ENCODE peak calls at places on chromosomes 11 and 22, in four cellular contexts. One of them, this sample, is unnamed.

GRCh38 chr11:72842644-72843330 is 28.6 kb downstream of the ATG16L2 start:
- DNase-seq in CD8-positive, alpha-beta memory T cell: no peak
- DNase-seq in ovary: no peak
- DNase-seq in cardiac muscle cell: no peak
- DNase-seq in this sample: no peak

GRCh38 chr22:22855617-22856308 is 31.9 kb upstream of the IGLL5 start:
- DNase-seq in ovary: no peak
- DNase-seq in cardiac muscle cell: peak; percentile 13
- DNase-seq in CD8-positive, alpha-beta memory T cell: peak; percentile 18
- DNase-seq in this sample: peak; percentile 71

GRCh38 chr22:44538071-44538470 is 40.0 kb upstream of the RTL6 start:
- DNase-seq in cardiac muscle cell: peak; percentile 71
- DNase-seq in ovary: no peak
- DNase-seq in CD8-positive, alpha-beta memory T cell: no peak
- DNase-seq in this sample: peak; percentile 20

GRCh38 chr11:57210731-57211335 is 26.2 kb downstream of the APLNR start:
- DNase-seq in CD8-positive, alpha-beta memory T cell: no peak
- DNase-seq in cardiac muscle cell: no peak
- DNase-seq in ovary: no peak
- DNase-seq in this sample: no peak

GRCh38 chr11:57324154-57324885 is 432 bp downstream of the TNKS1BP1 start:
- DNase-seq in ovary: peak; percentile 75
- DNase-seq in CD8-positive, alpha-beta memory T cell: no peak
- DNase-seq in cardiac muscle cell: peak; percentile 65
- DNase-seq in this sample: no peak

GRCh38 chr22:40620464-40621046 is 16.0 kb downstream of the MRTFA start:
- DNase-seq in cardiac muscle cell: peak; percentile 51
- DNase-seq in CD8-positive, alpha-beta memory T cell: no peak
- DNase-seq in ovary: no peak
- DNase-seq in this sample: no peak

GRCh38 chr22:41573677-41574264 is 13.0 kb downstream of the CSDC2 start:
- DNase-seq in cardiac muscle cell: no peak
- DNase-seq in ovary: peak; percentile 27
- DNase-seq in CD8-positive, alpha-beta memory T cell: no peak
- DNase-seq in this sample: no peak

GRCh38 chr22:49021097-49021925 is 806.4 kb downstream of the BRD1 start:
- DNase-seq in cardiac muscle cell: no peak
- DNase-seq in ovary: no peak
- DNase-seq in CD8-positive, alpha-beta memory T cell: no peak
- DNase-seq in this sample: peak; percentile 44

GRCh38 chr11:26187639-26188038 is 144.3 kb upstream of the ANO3 start:
- DNase-seq in CD8-positive, alpha-beta memory T cell: no peak
- DNase-seq in cardiac muscle cell: peak; percentile 87
- DNase-seq in ovary: no peak
- DNase-seq in this sample: no peak

GRCh38 chr11:95459268-95460040 is 228.5 kb upstream of the SESN3 start:
- DNase-seq in cardiac muscle cell: peak; percentile 71
- DNase-seq in ovary: no peak
- DNase-seq in CD8-positive, alpha-beta memory T cell: no peak
- DNase-seq in this sample: no peak

GRCh38 chr22:37244922-37245722 is 1.1 kb upstream of the RAC2 start:
- DNase-seq in cardiac muscle cell: no peak
- DNase-seq in ovary: peak; percentile 8
- DNase-seq in CD8-positive, alpha-beta memory T cell: no peak
- DNase-seq in this sample: no peak

GRCh38 chr11:73493838-73494598 is 103.9 kb downstream of the FAM168A start:
- DNase-seq in CD8-positive, alpha-beta memory T cell: no peak
- DNase-seq in ovary: no peak
- DNase-seq in cardiac muscle cell: peak; percentile 73
- DNase-seq in this sample: no peak

GRCh38 chr22:27204817-27205216 is 547.4 kb downstream of the MIAT start:
- DNase-seq in cardiac muscle cell: no peak
- DNase-seq in CD8-positive, alpha-beta memory T cell: no peak
- DNase-seq in ovary: no peak
- DNase-seq in this sample: no peak

GRCh38 chr11:3132271-3132781 is 32.8 kb downstream of the OSBPL5 start:
- DNase-seq in ovary: no peak
- DNase-seq in CD8-positive, alpha-beta memory T cell: no peak
- DNase-seq in cardiac muscle cell: no peak
- DNase-seq in this sample: peak; percentile 57

GRCh38 chr22:38799265-38800002 is 5.5 kb upstream of the DNAL4 start:
- DNase-seq in ovary: no peak
- DNase-seq in cardiac muscle cell: peak; percentile 85
- DNase-seq in CD8-positive, alpha-beta memory T cell: no peak
- DNase-seq in this sample: no peak

GRCh38 chr11:123386746-123387510 is 43.1 kb upstream of the GRAMD1B start:
- DNase-seq in ovary: no peak
- DNase-seq in cardiac muscle cell: no peak
- DNase-seq in CD8-positive, alpha-beta memory T cell: no peak
- DNase-seq in this sample: no peak

GRCh38 chr11:112465433-112466024 is 204.9 kb upstream of the PLET1 start:
- DNase-seq in ovary: no peak
- DNase-seq in CD8-positive, alpha-beta memory T cell: no peak
- DNase-seq in cardiac muscle cell: no peak
- DNase-seq in this sample: no peak

GRCh38 chr11:69884286-69884685 is 65.1 kb upstream of the FGF3 start:
- DNase-seq in cardiac muscle cell: no peak
- DNase-seq in CD8-positive, alpha-beta memory T cell: no peak
- DNase-seq in ovary: no peak
- DNase-seq in this sample: no peak

GRCh38 chr11:62033191-62034044 is 66.0 kb upstream of the FTH1 start:
- DNase-seq in cardiac muscle cell: no peak
- DNase-seq in ovary: no peak
- DNase-seq in CD8-positive, alpha-beta memory T cell: no peak
- DNase-seq in this sample: no peak

GRCh38 chr11:100810146-100810545 is 123.1 kb downstream of the ARHGAP42 start:
- DNase-seq in CD8-positive, alpha-beta memory T cell: no peak
- DNase-seq in ovary: no peak
- DNase-seq in cardiac muscle cell: no peak
- DNase-seq in this sample: no peak

GRCh38 chr11:106327134-106327533 is 249.7 kb downstream of the AASDHPPT start:
- DNase-seq in cardiac muscle cell: no peak
- DNase-seq in ovary: no peak
- DNase-seq in CD8-positive, alpha-beta memory T cell: no peak
- DNase-seq in this sample: no peak

GRCh38 chr22:36606659-36607058 is 77.7 kb upstream of the EIF3D start:
- DNase-seq in cardiac muscle cell: no peak
- DNase-seq in CD8-positive, alpha-beta memory T cell: no peak
- DNase-seq in ovary: no peak
- DNase-seq in this sample: no peak

GRCh38 chr11:44219830-44220778 is 89.8 kb downstream of the ALX4 start:
- DNase-seq in cardiac muscle cell: no peak
- DNase-seq in ovary: no peak
- DNase-seq in CD8-positive, alpha-beta memory T cell: no peak
- DNase-seq in this sample: no peak

GRCh38 chr11:78220218-78221157 is 31.8 kb downstream of the USP35 start:
- DNase-seq in cardiac muscle cell: no peak
- DNase-seq in CD8-positive, alpha-beta memory T cell: no peak
- DNase-seq in ovary: no peak
- DNase-seq in this sample: peak; percentile 37

GRCh38 chr22:23495614-23496444 is 84.3 kb downstream of the IGLL1 start:
- DNase-seq in CD8-positive, alpha-beta memory T cell: no peak
- DNase-seq in ovary: no peak
- DNase-seq in cardiac muscle cell: no peak
- DNase-seq in this sample: no peak

GRCh38 chr11:122093731-122094130 is 22.3 kb downstream of the BLID start:
- DNase-seq in CD8-positive, alpha-beta memory T cell: no peak
- DNase-seq in ovary: no peak
- DNase-seq in cardiac muscle cell: peak; percentile 60
- DNase-seq in this sample: no peak

GRCh38 chr11:10750838-10751580 is at the start of gene CTR9:
- DNase-seq in ovary: peak; percentile 93
- DNase-seq in cardiac muscle cell: peak; percentile 96
- DNase-seq in CD8-positive, alpha-beta memory T cell: peak; percentile 87
- DNase-seq in this sample: peak; percentile 97
- H3K9me3 ChIP-seq in ovary: no peaks in the 10 kb centered on the region
- H3K9me3 ChIP-seq in cardiac muscle cell: no peaks in the 10 kb centered on the region
- H3K9me3 ChIP-seq in CD8-positive, alpha-beta memory T cell: no peaks in the 10 kb centered on the region
- H3K9me3 ChIP-seq in this sample: no peaks in the 10 kb centered on the region

GRCh38 chr11:46902694-46903093 is 15.7 kb downstream of the LRP4 start:
- DNase-seq in ovary: no peak
- DNase-seq in cardiac muscle cell: no peak
- DNase-seq in CD8-positive, alpha-beta memory T cell: no peak
- DNase-seq in this sample: no peak
- H3K27ac ChIP-seq in ovary: no peak overlapping the region
- H3K27ac ChIP-seq in cardiac muscle cell: no peak overlapping the region
- H3K27ac ChIP-seq in CD8-positive, alpha-beta memory T cell: no peak overlapping the region
- H3K27ac ChIP-seq in this sample: no peak overlapping the region

DNA sequence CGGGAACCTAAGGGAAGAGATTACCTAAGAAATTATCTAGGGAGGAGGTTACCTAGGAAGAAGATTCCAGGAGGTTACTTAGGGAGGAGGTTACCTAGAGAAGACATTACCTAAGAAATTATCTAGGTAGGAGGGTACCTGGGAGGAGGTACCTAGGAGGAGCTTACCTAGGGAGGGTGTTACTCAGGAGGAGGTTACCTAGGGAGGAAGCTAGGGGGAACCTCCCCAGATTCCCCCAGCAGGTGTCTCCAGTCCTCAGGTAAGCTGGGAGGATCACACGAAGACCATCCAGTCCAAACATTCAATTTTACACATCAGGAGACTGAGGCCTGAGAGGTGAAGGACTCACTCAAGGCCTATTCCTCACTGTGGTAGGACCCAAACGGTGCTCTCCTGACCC is 482.8 kb downstream of the TBC1D22A start:
- DNase-seq in CD8-positive, alpha-beta memory T cell: no peak
- DNase-seq in ovary: no peak
- DNase-seq in cardiac muscle cell: no peak
- DNase-seq in this sample: no peak
- H3K9me3 ChIP-seq in CD8-positive, alpha-beta memory T cell: no peaks in the 10 kb centered on the region
- H3K9me3 ChIP-seq in ovary: no peaks in the 10 kb centered on the region
- H3K9me3 ChIP-seq in cardiac muscle cell: peaks cover 2% of the 10 kb centered on the region
- H3K9me3 ChIP-seq in this sample: peaks cover 8% of the 10 kb centered on the region

DNA sequence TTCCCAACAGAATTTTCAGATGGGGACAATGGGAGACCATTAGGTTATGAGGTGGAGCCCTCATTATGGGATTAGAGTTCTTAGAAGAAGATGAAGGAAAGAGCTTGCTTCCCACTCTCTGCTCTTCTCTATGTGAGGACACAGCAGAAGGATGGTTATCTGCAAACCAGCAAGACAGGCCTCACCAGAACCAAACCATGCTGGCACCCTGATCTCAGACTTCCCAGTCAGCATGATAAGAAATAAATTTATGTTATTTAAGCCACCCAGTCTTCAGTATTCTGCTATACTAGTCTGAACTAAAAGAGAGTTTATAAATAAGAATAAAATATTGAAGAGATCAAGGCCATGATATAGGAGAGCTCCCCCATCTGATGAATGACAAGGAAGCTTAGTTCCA is 946.3 kb upstream of the CCDC90B start:
- DNase-seq in CD8-positive, alpha-beta memory T cell: no peak
- DNase-seq in ovary: no peak
- DNase-seq in cardiac muscle cell: no peak
- DNase-seq in this sample: no peak
- H3K27ac ChIP-seq in CD8-positive, alpha-beta memory T cell: no peak overlapping the region
- H3K27ac ChIP-seq in ovary: no peak overlapping the region
- H3K27ac ChIP-seq in cardiac muscle cell: no peak overlapping the region
- H3K27ac ChIP-seq in this sample: no peak overlapping the region

GRCh38 chr11:98090861-98091575 is 929.7 kb upstream of the CNTN5 start:
- DNase-seq in cardiac muscle cell: peak; percentile 27
- DNase-seq in CD8-positive, alpha-beta memory T cell: no peak
- DNase-seq in ovary: no peak
- DNase-seq in this sample: no peak
- H3K9me3 ChIP-seq in cardiac muscle cell: no peaks in the 10 kb centered on the region
- H3K9me3 ChIP-seq in CD8-positive, alpha-beta memory T cell: no peaks in the 10 kb centered on the region
- H3K9me3 ChIP-seq in ovary: no peaks in the 10 kb centered on the region
- H3K9me3 ChIP-seq in this sample: no peaks in the 10 kb centered on the region